ENCODE peak calls at places on chromosomes 11 and 22, in six cellular contexts. P, Y, S, A, Q and J are unnamed samples. For H3K9me3, the result is how much of the 10 kb centered on the place peaks cover.

GRCh38 chr11:23732026-23732425 is 764.8 kb upstream of the LUZP2 start:
- DNase-seq in Y (no peak), P (no peak), S (no peak), Q (no peak), A (no peak), J (no peak)

GRCh38 chr22:45844949-45845613 is 131.9 kb downstream of the WNT7B start:
- DNase-seq in Q (no peak), Y (no peak), A (no peak), P (no peak), S (no peak), J (no peak)

GRCh38 chr22:46202897-46203589 is 47.0 kb downstream of the CDPF1 start:
- DNase-seq in A (no peak), S (no peak), P (no peak), Q (no peak), Y (no peak), J (no peak)

GRCh38 chr22:17867160-17867785 is 93.0 kb upstream of the BID start:
- DNase-seq in A (no peak), Q (no peak), P (no peak), Y (no peak), S (no peak), J (no peak)

GRCh38 chr11:119756169-119756568 is 27.2 kb upstream of the NECTIN1 start:
- DNase-seq in P (no peak), Q (no peak), A (no peak), Y (no peak), S (no peak), J (no peak)

GRCh38 chr22:19869497-19870152 is 15.0 kb upstream of the GNB1L start:
- DNase-seq in Q (no peak), A (no peak), Y (peak), P (no peak), S (no peak), J (peak)

GRCh38 chr22:50348058-50348457 is 4.9 kb downstream of the PPP6R2 start:
- DNase-seq in Q (no peak), P (no peak), Y (no peak), S (no peak), A (no peak), J (no peak)

GRCh38 chr11:46386674-46387073 is 4.9 kb downstream of the CHRM4 start:
- DNase-seq in S (no peak), A (no peak), Y (no peak), Q (peak), P (no peak), J (peak)

GRCh38 chr11:44912270-44912987 is 38.3 kb downstream of the TP53I11 start:
- DNase-seq in P (no peak), A (no peak), S (no peak), Q (no peak), Y (no peak), J (no peak)

GRCh38 chr11:124875401-124875800 is 10.2 kb downstream of the ROBO3 start:
- DNase-seq in P (no peak), S (no peak), Q (no peak), A (no peak), Y (no peak), J (no peak)

GRCh38 chr22:25746012-25746373 is 4.0 kb downstream of the MYO18B start:
- DNase-seq in P (no peak), S (peak), Y (no peak), Q (peak), A (no peak), J (no peak)

GRCh38 chr11:35893796-35894475 is 49.9 kb upstream of the LDLRAD3 start:
- DNase-seq in P (no peak), Y (no peak), Q (peak), S (peak), A (peak), J (no peak)

GRCh38 chr11:123681007-123681406 is 26.6 kb upstream of the SCN3B start:
- DNase-seq in Y (no peak), A (no peak), P (no peak), Q (no peak), S (no peak), J (no peak)

GRCh38 chr22:27405672-27406388 is 395.7 kb downstream of the MN1 start:
- DNase-seq in S (peak), Y (peak), P (no peak), A (peak), Q (no peak), J (peak)

GRCh38 chr22:30178180-30179126 is 68.1 kb downstream of the LIF start:
- DNase-seq in Q (no peak), P (no peak), S (no peak), Y (no peak), A (no peak), J (no peak)

GRCh38 chr22:46660604-46661201 is 40.5 kb downstream of the GRAMD4 start:
- DNase-seq in Y (peak), P (no peak), A (peak), S (no peak), Q (no peak), J (no peak)

GRCh38 chr11:112564228-112564955 is 303.7 kb upstream of the PLET1 start:
- DNase-seq in Y (no peak), P (no peak), Q (peak), A (no peak), S (peak), J (no peak)

GRCh38 chr11:115660072-115660805 is 156.0 kb upstream of the CADM1 start:
- DNase-seq in A (no peak), P (no peak), Q (no peak), Y (no peak), S (no peak), J (peak)

GRCh38 chr11:77968337-77968736 is 26.1 kb downstream of the INTS4 start:
- DNase-seq in A (no peak), Q (no peak), P (no peak), Y (no peak), S (no peak), J (no peak)

GRCh38 chr22:28029962-28030361 is 110.9 kb upstream of the PITPNB start:
- DNase-seq in S (no peak), P (peak), A (no peak), Y (no peak), Q (no peak), J (peak)

GRCh38 chr22:38201718-38202436 is at the start of gene MAFF:
- DNase-seq in P (peak), S (peak), A (peak), Y (peak), Q (peak), J (peak)
- TF ChIP-seq CTCF in P (no peak), S (no peak), A (no peak), Y (no peak), Q (no peak), J (no peak)

DNA sequence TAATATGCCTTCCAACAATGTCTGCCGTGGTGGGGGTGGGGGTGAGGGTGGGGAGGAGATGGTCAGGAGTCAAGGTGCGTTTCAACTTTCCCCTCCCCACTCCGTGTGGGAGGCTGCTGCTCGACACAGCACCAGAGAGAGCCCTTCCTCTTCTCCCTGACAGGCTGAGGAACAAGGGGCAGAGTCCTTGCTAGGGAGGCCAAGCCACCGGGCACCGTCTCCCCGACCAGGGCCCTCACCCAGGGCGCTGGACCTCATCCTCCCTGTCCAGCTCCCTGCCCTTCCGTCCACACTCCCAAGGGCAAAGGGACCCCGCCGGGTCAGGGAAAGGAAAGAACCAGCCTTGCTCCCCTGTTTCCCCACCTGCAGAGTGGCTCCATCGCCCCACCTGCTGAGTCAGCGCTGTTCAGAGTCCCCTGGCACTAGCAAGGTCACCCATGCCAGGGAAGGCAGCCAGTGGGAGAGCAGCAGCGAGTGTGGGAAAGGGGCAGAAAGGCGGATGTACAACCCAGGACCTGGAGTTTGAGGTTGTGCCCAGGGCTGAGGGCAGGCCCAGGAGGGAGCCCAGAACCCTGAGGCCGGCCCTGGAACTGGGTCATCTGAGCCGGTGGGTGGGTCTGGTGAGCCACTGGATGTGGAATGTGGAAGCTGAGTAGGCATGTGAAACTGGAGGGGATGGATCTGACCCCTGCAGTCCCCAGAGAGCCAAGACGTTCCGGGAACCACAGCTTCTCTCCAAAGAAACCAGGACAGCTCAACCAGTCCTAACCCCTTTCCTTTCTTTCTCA is 47.2 kb downstream of the BUD13 start:
- DNase-seq in Y (no peak), Q (no peak), S (peak), P (no peak), A (peak), J (no peak)
- H3K27ac ChIP-seq in Y (no peak), Q (no peak), S (no peak), P (no peak), A (no peak), J (no peak)

GRCh38 chr22:48564995-48565394 is 1262.7 kb downstream of the BRD1 start:
- DNase-seq in A (no peak), S (no peak), Q (no peak), P (no peak), Y (no peak), J (no peak)
- H3K9me3 ChIP-seq in A (under half), S (under half), Q (under half), P (under half), Y (under half), J (under half)

DNA sequence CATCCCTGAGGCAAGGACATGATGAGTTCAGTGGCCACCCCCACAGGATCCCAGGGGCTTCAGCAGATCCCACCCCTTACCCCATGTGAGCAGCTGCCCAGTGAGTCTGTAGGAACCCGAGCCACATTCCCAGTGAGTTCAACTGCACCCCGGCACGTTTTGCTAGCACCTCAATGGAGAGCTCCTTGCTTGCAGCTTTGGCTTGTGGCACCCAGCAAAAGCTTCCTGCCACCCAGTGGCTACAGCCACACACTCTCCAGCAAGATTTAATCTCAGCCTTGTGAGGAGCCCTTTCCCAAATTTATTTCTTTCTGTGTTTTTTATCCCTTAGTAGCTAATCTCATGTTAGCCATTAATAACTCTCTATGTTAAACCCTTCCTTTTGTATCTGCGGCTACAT is 4.0 kb downstream of the SAA1 start:
- DNase-seq in P (no peak), Y (no peak), A (no peak), Q (no peak), S (no peak), J (no peak)
- TF ChIP-seq CTCF in P (no peak), Y (no peak), A (no peak), Q (no peak), S (no peak), J (peak)

GRCh38 chr11:106493751-106494150 is 416.3 kb downstream of the AASDHPPT start:
- DNase-seq in Q (no peak), A (no peak), Y (no peak), S (peak), P (no peak), J (no peak)

GRCh38 chr11:106495046-106495445 is 417.6 kb downstream of the AASDHPPT start:
- DNase-seq in S (peak), Y (no peak), Q (peak), A (no peak), P (no peak), J (no peak)

GRCh38 chr11:106497321-106497720 is 419.9 kb downstream of the AASDHPPT start:
- DNase-seq in S (no peak), P (no peak), Y (no peak), A (no peak), Q (no peak), J (no peak)

GRCh38 chr11:106491751-106492150 is 414.3 kb downstream of the AASDHPPT start:
- DNase-seq in Q (no peak), P (no peak), S (no peak), A (no peak), Y (no peak), J (no peak)

GRCh38 chr11:106496677-106497076 is 419.2 kb downstream of the AASDHPPT start:
- DNase-seq in Y (no peak), S (no peak), P (no peak), A (no peak), Q (no peak), J (no peak)
- H3K27ac ChIP-seq in Y (no peak), S (no peak), P (no peak), A (no peak), Q (no peak), J (no peak)

GRCh38 chr11:2643746-2644145 is 56.0 kb downstream of the KCNQ1OT1 start:
- DNase-seq in P (no peak), S (no peak), Q (no peak), A (no peak), Y (no peak), J (no peak)
- H3K9me3 ChIP-seq in P (under half), S (under half), Q (half or more), A (half or more), Y (under half), J (half or more)

GRCh38 chr11:103920933-103921332 is 115.5 kb upstream of the DDI1 start:
- DNase-seq in P (no peak), Q (no peak), Y (no peak), S (peak), A (no peak), J (no peak)
- TF ChIP-seq CTCF in P (no peak), Q (no peak), Y (no peak), S (no peak), A (no peak), J (no peak)